ENCODE peak calls at places on chromosomes 13 and 19, in eight cellular contexts. C, B, W, G, H, A, N and X are unnamed samples.

GRCh38 chr19:43533546-43534304 is 737 bp downstream of the ZNF575 start:
- DNase-seq in C (peak), B (peak), W (peak), G (peak), H (peak), A (peak), N (peak), X (peak)

GRCh38 chr13:112064222-112064621 is 2.7 kb upstream of the SOX1 start:
- DNase-seq in C (no peak), B (no peak), W (no peak), G (no peak), H (no peak), A (no peak), N (no peak), X (no peak)

GRCh38 chr19:19276386-19276785 is 3.3 kb upstream of the TM6SF2 start:
- DNase-seq in C (no peak), B (no peak), W (peak), G (no peak), H (no peak), A (no peak), N (no peak), X (no peak)

GRCh38 chr13:96958286-96958891 is 35.9 kb downstream of the OXGR1 start:
- DNase-seq in C (peak), B (no peak), W (peak), G (peak), H (no peak), A (no peak), N (no peak), X (no peak)

GRCh38 chr19:40519352-40520322 is 52.8 kb downstream of the SPTBN4 start:
- DNase-seq in C (peak), B (peak), W (peak), G (no peak), H (no peak), A (no peak), N (peak), X (no peak)

GRCh38 chr19:53877361-53877766 is 4.6 kb upstream of the PRKCG start:
- DNase-seq in C (no peak), B (no peak), W (peak), G (no peak), H (no peak), A (no peak), N (no peak), X (no peak)

GRCh38 chr13:33079960-33080359 is 63.7 kb downstream of the KL start:
- DNase-seq in C (no peak), B (no peak), W (no peak), G (no peak), H (no peak), A (no peak), N (no peak), X (no peak)

GRCh38 chr19:17601683-17602082 is 46.2 kb downstream of the COLGALT1 start:
- DNase-seq in C (no peak), B (no peak), W (no peak), G (no peak), H (no peak), A (no peak), N (no peak), X (no peak)

GRCh38 chr19:6987850-6988249 is 33.4 kb downstream of the MBD3L2B start:
- DNase-seq in C (no peak), B (no peak), W (no peak), G (no peak), H (no peak), A (no peak), N (no peak), X (no peak)

GRCh38 chr13:73970413-73971055 is 163.7 kb downstream of the KLF12 start:
- DNase-seq in C (no peak), B (no peak), W (peak), G (no peak), H (no peak), A (no peak), N (no peak), X (no peak)